ENCODE peak calls at places on chromosomes 6 and 20, in seven cellular contexts. One of them, this sample, is unnamed. For H3K36me3, the result is how much of the 10 kb centered on the place peaks cover.

GRCh38 chr6:63804381-63804956 is 168.9 kb downstream of the PHF3 start:
- DNase-seq in cardiac muscle cell: peak
- DNase-seq in fibroblast of lung: peak
- DNase-seq in lower lobe of right lung: no peak
- DNase-seq in IMR-90: peak
- DNase-seq in brain microvascular endothelial cell: peak
- DNase-seq in CD8-positive, alpha-beta memory T cell: no peak
- DNase-seq in this sample: peak

GRCh38 chr6:169969372-169970099 is 218.1 kb downstream of the ERMARD start:
- DNase-seq in brain microvascular endothelial cell: no peak
- DNase-seq in fibroblast of lung: no peak
- DNase-seq in CD8-positive, alpha-beta memory T cell: no peak
- DNase-seq in IMR-90: no peak
- DNase-seq in cardiac muscle cell: no peak
- DNase-seq in lower lobe of right lung: no peak
- DNase-seq in this sample: no peak

GRCh38 chr6:71387179-71387578 is 98.6 kb downstream of the OGFRL1 start:
- DNase-seq in CD8-positive, alpha-beta memory T cell: no peak
- DNase-seq in cardiac muscle cell: peak
- DNase-seq in fibroblast of lung: peak
- DNase-seq in IMR-90: peak
- DNase-seq in brain microvascular endothelial cell: no peak
- DNase-seq in lower lobe of right lung: no peak
- DNase-seq in this sample: no peak

GRCh38 chr20:60921021-60921622 is 330.9 kb upstream of the CDH4 start:
- DNase-seq in brain microvascular endothelial cell: no peak
- DNase-seq in CD8-positive, alpha-beta memory T cell: no peak
- DNase-seq in fibroblast of lung: peak
- DNase-seq in lower lobe of right lung: peak
- DNase-seq in cardiac muscle cell: no peak
- DNase-seq in IMR-90: peak
- DNase-seq in this sample: peak

GRCh38 chr20:3739926-3740599 is 7.6 kb downstream of the HSPA12B start:
- DNase-seq in brain microvascular endothelial cell: no peak
- DNase-seq in fibroblast of lung: no peak
- DNase-seq in lower lobe of right lung: no peak
- DNase-seq in cardiac muscle cell: no peak
- DNase-seq in CD8-positive, alpha-beta memory T cell: no peak
- DNase-seq in IMR-90: no peak
- DNase-seq in this sample: no peak

GRCh38 chr6:2891768-2892170 is 11.3 kb downstream of the SERPINB9 start:
- DNase-seq in cardiac muscle cell: no peak
- DNase-seq in lower lobe of right lung: no peak
- DNase-seq in fibroblast of lung: no peak
- DNase-seq in CD8-positive, alpha-beta memory T cell: peak
- DNase-seq in brain microvascular endothelial cell: no peak
- DNase-seq in IMR-90: no peak
- DNase-seq in this sample: no peak

GRCh38 chr6:167027308-167027707 is 28.1 kb downstream of the CEP43 start:
- DNase-seq in fibroblast of lung: no peak
- DNase-seq in cardiac muscle cell: no peak
- DNase-seq in CD8-positive, alpha-beta memory T cell: no peak
- DNase-seq in IMR-90: no peak
- DNase-seq in lower lobe of right lung: no peak
- DNase-seq in brain microvascular endothelial cell: no peak
- DNase-seq in this sample: no peak

GRCh38 chr6:150636808-150637207 is 37.1 kb downstream of the PLEKHG1 start:
- DNase-seq in cardiac muscle cell: no peak
- DNase-seq in brain microvascular endothelial cell: no peak
- DNase-seq in IMR-90: no peak
- DNase-seq in lower lobe of right lung: no peak
- DNase-seq in fibroblast of lung: no peak
- DNase-seq in CD8-positive, alpha-beta memory T cell: no peak
- DNase-seq in this sample: no peak

GRCh38 chr6:134689177-134689576 is 260.7 kb downstream of the ALDH8A1 start:
- DNase-seq in cardiac muscle cell: no peak
- DNase-seq in brain microvascular endothelial cell: no peak
- DNase-seq in CD8-positive, alpha-beta memory T cell: no peak
- DNase-seq in IMR-90: no peak
- DNase-seq in fibroblast of lung: no peak
- DNase-seq in lower lobe of right lung: no peak
- DNase-seq in this sample: no peak

GRCh38 chr6:90123796-90124195 is 172.8 kb downstream of the BACH2 start:
- DNase-seq in CD8-positive, alpha-beta memory T cell: no peak
- DNase-seq in brain microvascular endothelial cell: no peak
- DNase-seq in cardiac muscle cell: peak
- DNase-seq in lower lobe of right lung: no peak
- DNase-seq in IMR-90: peak
- DNase-seq in fibroblast of lung: peak
- DNase-seq in this sample: peak

GRCh38 chr20:768426-768978 is at the start of gene SLC52A3:
- DNase-seq in cardiac muscle cell: no peak
- DNase-seq in CD8-positive, alpha-beta memory T cell: no peak
- DNase-seq in lower lobe of right lung: peak
- DNase-seq in brain microvascular endothelial cell: no peak
- DNase-seq in fibroblast of lung: no peak
- DNase-seq in IMR-90: no peak
- DNase-seq in this sample: no peak

GRCh38 chr6:1702580-1703051 is 92.9 kb downstream of the FOXC1 start:
- DNase-seq in CD8-positive, alpha-beta memory T cell: no peak
- DNase-seq in brain microvascular endothelial cell: no peak
- DNase-seq in cardiac muscle cell: no peak
- DNase-seq in lower lobe of right lung: no peak
- DNase-seq in IMR-90: no peak
- DNase-seq in fibroblast of lung: no peak
- DNase-seq in this sample: no peak

GRCh38 chr20:14717124-14718004 is 380.0 kb upstream of the FLRT3 start:
- DNase-seq in IMR-90: no peak
- DNase-seq in cardiac muscle cell: no peak
- DNase-seq in brain microvascular endothelial cell: no peak
- DNase-seq in lower lobe of right lung: no peak
- DNase-seq in fibroblast of lung: no peak
- DNase-seq in CD8-positive, alpha-beta memory T cell: no peak
- DNase-seq in this sample: no peak

GRCh38 chr6:41367061-41367460 is 31.7 kb downstream of the NCR2 start:
- DNase-seq in IMR-90: no peak
- DNase-seq in cardiac muscle cell: no peak
- DNase-seq in fibroblast of lung: no peak
- DNase-seq in brain microvascular endothelial cell: no peak
- DNase-seq in lower lobe of right lung: no peak
- DNase-seq in CD8-positive, alpha-beta memory T cell: no peak
- DNase-seq in this sample: no peak

GRCh38 chr20:57598060-57598459 is 22.2 kb downstream of the ZBP1 start:
- DNase-seq in fibroblast of lung: no peak
- DNase-seq in cardiac muscle cell: no peak
- DNase-seq in lower lobe of right lung: peak
- DNase-seq in IMR-90: no peak
- DNase-seq in brain microvascular endothelial cell: no peak
- DNase-seq in CD8-positive, alpha-beta memory T cell: no peak
- DNase-seq in this sample: no peak

GRCh38 chr6:3697609-3698008 is 53.9 kb downstream of the PXDC1 start:
- DNase-seq in CD8-positive, alpha-beta memory T cell: no peak
- DNase-seq in lower lobe of right lung: no peak
- DNase-seq in fibroblast of lung: peak
- DNase-seq in IMR-90: peak
- DNase-seq in cardiac muscle cell: peak
- DNase-seq in brain microvascular endothelial cell: peak
- DNase-seq in this sample: peak

GRCh38 chr6:14216931-14217684 is 99.5 kb downstream of the CD83 start:
- DNase-seq in lower lobe of right lung: no peak
- DNase-seq in IMR-90: peak
- DNase-seq in CD8-positive, alpha-beta memory T cell: no peak
- DNase-seq in brain microvascular endothelial cell: peak
- DNase-seq in fibroblast of lung: peak
- DNase-seq in cardiac muscle cell: no peak
- DNase-seq in this sample: peak

GRCh38 chr6:2630891-2631458 is 119.7 kb downstream of the MYLK4 start:
- DNase-seq in cardiac muscle cell: peak
- DNase-seq in IMR-90: peak
- DNase-seq in fibroblast of lung: peak
- DNase-seq in lower lobe of right lung: no peak
- DNase-seq in CD8-positive, alpha-beta memory T cell: no peak
- DNase-seq in brain microvascular endothelial cell: peak
- DNase-seq in this sample: peak

GRCh38 chr6:123462141-123462540 is 174.6 kb downstream of the TRDN start:
- DNase-seq in IMR-90: no peak
- DNase-seq in fibroblast of lung: no peak
- DNase-seq in CD8-positive, alpha-beta memory T cell: no peak
- DNase-seq in cardiac muscle cell: no peak
- DNase-seq in lower lobe of right lung: no peak
- DNase-seq in brain microvascular endothelial cell: no peak
- DNase-seq in this sample: no peak

GRCh38 chr20:25209911-25210310 is 14.4 kb downstream of the ENTPD6 start:
- DNase-seq in CD8-positive, alpha-beta memory T cell: no peak
- DNase-seq in IMR-90: no peak
- DNase-seq in fibroblast of lung: no peak
- DNase-seq in cardiac muscle cell: no peak
- DNase-seq in lower lobe of right lung: no peak
- DNase-seq in brain microvascular endothelial cell: no peak
- DNase-seq in this sample: no peak

GRCh38 chr6:107458687-107459282 is 579 bp downstream of the PDSS2 start:
- DNase-seq in IMR-90: peak
- DNase-seq in CD8-positive, alpha-beta memory T cell: peak
- DNase-seq in brain microvascular endothelial cell: no peak
- DNase-seq in lower lobe of right lung: no peak
- DNase-seq in cardiac muscle cell: peak
- DNase-seq in fibroblast of lung: peak
- DNase-seq in this sample: peak

GRCh38 chr6:131948692-131949614 is 2.2 kb downstream of the CCN2 start:
- DNase-seq in brain microvascular endothelial cell: peak
- DNase-seq in fibroblast of lung: peak
- DNase-seq in IMR-90: peak
- DNase-seq in cardiac muscle cell: peak
- DNase-seq in lower lobe of right lung: no peak
- DNase-seq in CD8-positive, alpha-beta memory T cell: no peak
- DNase-seq in this sample: peak

GRCh38 chr6:111685058-111685457 is 79.4 kb upstream of the TRAF3IP2 start:
- DNase-seq in lower lobe of right lung: no peak
- DNase-seq in IMR-90: no peak
- DNase-seq in fibroblast of lung: no peak
- DNase-seq in brain microvascular endothelial cell: no peak
- DNase-seq in CD8-positive, alpha-beta memory T cell: no peak
- DNase-seq in cardiac muscle cell: no peak
- DNase-seq in this sample: no peak
- H3K36me3 ChIP-seq in lower lobe of right lung: under half
- H3K36me3 ChIP-seq in IMR-90: under half
- H3K36me3 ChIP-seq in fibroblast of lung: under half
- H3K36me3 ChIP-seq in brain microvascular endothelial cell: under half
- H3K36me3 ChIP-seq in CD8-positive, alpha-beta memory T cell: half or more
- H3K36me3 ChIP-seq in cardiac muscle cell: under half
- H3K36me3 ChIP-seq in this sample: under half

GRCh38 chr6:44305200-44305725 is 7.9 kb downstream of the AARS2 start:
- DNase-seq in fibroblast of lung: no peak
- DNase-seq in IMR-90: no peak
- DNase-seq in lower lobe of right lung: no peak
- DNase-seq in cardiac muscle cell: no peak
- DNase-seq in CD8-positive, alpha-beta memory T cell: no peak
- DNase-seq in brain microvascular endothelial cell: no peak
- DNase-seq in this sample: no peak
- H3K36me3 ChIP-seq in fibroblast of lung: under half
- H3K36me3 ChIP-seq in IMR-90: half or more
- H3K36me3 ChIP-seq in lower lobe of right lung: half or more
- H3K36me3 ChIP-seq in cardiac muscle cell: under half
- H3K36me3 ChIP-seq in CD8-positive, alpha-beta memory T cell: half or more
- H3K36me3 ChIP-seq in brain microvascular endothelial cell: half or more
- H3K36me3 ChIP-seq in this sample: under half

DNA sequence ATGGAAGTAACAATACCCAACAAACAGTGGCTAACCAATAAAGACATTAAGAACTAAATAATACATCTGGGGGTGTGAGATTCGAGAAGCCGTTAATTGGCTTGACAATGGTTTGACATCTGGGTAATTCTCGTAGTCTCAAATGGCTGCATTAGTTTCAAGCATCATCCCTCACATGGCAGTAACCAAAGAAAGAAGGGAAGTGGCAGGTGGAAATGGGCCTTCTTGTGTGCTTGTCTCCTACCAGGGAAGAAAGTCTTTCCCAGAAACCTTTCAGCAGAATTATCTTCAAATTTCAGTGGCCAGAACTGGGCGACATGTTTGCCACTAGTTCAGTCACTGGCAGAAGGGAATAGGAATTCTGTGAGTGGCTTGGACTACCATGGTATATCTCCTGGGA is 10.4 kb downstream of the STK4 start:
- DNase-seq in fibroblast of lung: no peak
- DNase-seq in CD8-positive, alpha-beta memory T cell: no peak
- DNase-seq in IMR-90: no peak
- DNase-seq in lower lobe of right lung: no peak
- DNase-seq in cardiac muscle cell: no peak
- DNase-seq in brain microvascular endothelial cell: no peak
- DNase-seq in this sample: no peak
- H3K36me3 ChIP-seq in fibroblast of lung: under half
- H3K36me3 ChIP-seq in CD8-positive, alpha-beta memory T cell: under half
- H3K36me3 ChIP-seq in IMR-90: under half
- H3K36me3 ChIP-seq in lower lobe of right lung: half or more
- H3K36me3 ChIP-seq in cardiac muscle cell: under half
- H3K36me3 ChIP-seq in brain microvascular endothelial cell: under half
- H3K36me3 ChIP-seq in this sample: under half

DNA sequence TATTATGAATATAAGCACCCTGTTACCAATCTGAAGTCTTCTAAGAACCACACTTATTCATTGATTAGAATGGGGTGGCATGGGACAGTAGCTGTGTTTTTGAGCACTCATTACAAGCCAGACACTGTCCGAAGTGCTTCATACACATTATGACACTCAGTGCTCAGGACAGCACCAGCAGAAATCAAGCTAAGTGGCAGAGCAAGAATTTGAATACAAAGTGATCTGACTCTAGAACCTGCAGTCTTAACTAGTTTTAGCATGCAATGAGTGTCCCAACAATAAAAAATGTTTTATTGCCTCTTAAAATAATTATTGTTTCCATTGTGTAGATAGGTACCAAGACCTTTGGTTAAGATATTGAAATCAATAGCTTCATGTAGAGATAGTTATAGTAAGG is 39.1 kb upstream of the GLP1R start:
- DNase-seq in brain microvascular endothelial cell: no peak
- DNase-seq in cardiac muscle cell: no peak
- DNase-seq in IMR-90: no peak
- DNase-seq in lower lobe of right lung: no peak
- DNase-seq in CD8-positive, alpha-beta memory T cell: no peak
- DNase-seq in fibroblast of lung: no peak
- DNase-seq in this sample: no peak
- H3K36me3 ChIP-seq in brain microvascular endothelial cell: under half
- H3K36me3 ChIP-seq in cardiac muscle cell: under half
- H3K36me3 ChIP-seq in IMR-90: under half
- H3K36me3 ChIP-seq in lower lobe of right lung: under half
- H3K36me3 ChIP-seq in CD8-positive, alpha-beta memory T cell: under half
- H3K36me3 ChIP-seq in fibroblast of lung: under half
- H3K36me3 ChIP-seq in this sample: under half

GRCh38 chr6:35879151-35879550 is 41.7 kb downstream of the SRPK1 start:
- DNase-seq in IMR-90: no peak
- DNase-seq in fibroblast of lung: no peak
- DNase-seq in lower lobe of right lung: no peak
- DNase-seq in cardiac muscle cell: no peak
- DNase-seq in brain microvascular endothelial cell: no peak
- DNase-seq in CD8-positive, alpha-beta memory T cell: no peak
- DNase-seq in this sample: no peak
- H3K36me3 ChIP-seq in IMR-90: under half
- H3K36me3 ChIP-seq in fibroblast of lung: under half
- H3K36me3 ChIP-seq in lower lobe of right lung: under half
- H3K36me3 ChIP-seq in cardiac muscle cell: under half
- H3K36me3 ChIP-seq in brain microvascular endothelial cell: under half
- H3K36me3 ChIP-seq in CD8-positive, alpha-beta memory T cell: under half
- H3K36me3 ChIP-seq in this sample: under half

This sample was measured in astrocyte.